ENCODE peak calls at places on chromosomes 13 and 19, in nine cellular contexts. F, A, B, R, I, J, P, N and Q are unnamed samples.

GRCh38 chr13:80955487-80955886 is 614.6 kb upstream of the SPRY2 start:
- DNase-seq in F (no peak), A (no peak), B (no peak), R (no peak), I (no peak), J (no peak), P (peak; percentile 54), N (no peak), Q (no peak)

GRCh38 chr19:14023404-14024235 is 4.3 kb upstream of the RLN3 start:
- DNase-seq in F (peak; percentile 85), A (peak; percentile 68), B (no peak), R (peak; percentile 38), I (no peak), J (peak; percentile 39), P (peak; percentile 73), N (no peak), Q (peak; percentile 46)

GRCh38 chr13:70889163-70889562 is 780.9 kb upstream of the KLHL1 start:
- DNase-seq in F (peak; percentile 94), A (no peak), B (no peak), R (no peak), I (no peak), J (no peak), P (no peak), N (no peak), Q (no peak)

GRCh38 chr13:73338389-73338788 is 279.6 kb downstream of the KLF5 start:
- DNase-seq in F (no peak), A (no peak), B (no peak), R (no peak), I (no peak), J (no peak), P (peak; percentile 86), N (no peak), Q (no peak)

GRCh38 chr19:57171551-57172081 is 4.3 kb upstream of the DUXA start:
- DNase-seq in F (peak; percentile 20), A (peak; percentile 65), B (no peak), R (peak; percentile 35), I (no peak), J (peak; percentile 41), P (peak; percentile 61), N (peak; percentile 35), Q (peak; percentile 37)

GRCh38 chr19:40366697-40367561 is 18.4 kb downstream of the PLD3 start:
- DNase-seq in F (no peak), A (no peak), B (no peak), R (no peak), I (no peak), J (no peak), P (peak; percentile 34), N (no peak), Q (no peak)

GRCh38 chr19:39406656-39407393 is at the start of gene ZFP36:
- DNase-seq in F (peak; percentile 70), A (peak; percentile 78), B (peak; percentile 95), R (peak; percentile 93), I (peak; percentile 83), J (peak; percentile 86), P (peak; percentile 89), N (peak; percentile 87), Q (peak; percentile 93)

GRCh38 chr13:44273991-44274810 is 99.4 kb upstream of the SERP2 start:
- DNase-seq in F (no peak), A (no peak), B (no peak), R (peak; percentile 19), I (no peak), J (peak; percentile 64), P (peak; percentile 65), N (no peak), Q (no peak)

GRCh38 chr13:91017031-91017668 is 330.3 kb upstream of the MIR17HG start:
- DNase-seq in F (no peak), A (peak; percentile 55), B (no peak), R (peak; percentile 41), I (no peak), J (peak; percentile 13), P (peak; percentile 67), N (no peak), Q (no peak)

GRCh38 chr13:20990910-20991525 is 70.4 kb downstream of the LATS2 start:
- DNase-seq in F (no peak), A (no peak), B (no peak), R (no peak), I (no peak), J (no peak), P (no peak), N (no peak), Q (no peak)

GRCh38 chr19:19542507-19542906 is 4.4 kb downstream of the CILP2 start:
- DNase-seq in F (no peak), A (no peak), B (no peak), R (no peak), I (no peak), J (no peak), P (no peak), N (no peak), Q (no peak)

GRCh38 chr13:88068975-88069374 is 397.8 kb downstream of the SLITRK5 start:
- DNase-seq in F (peak; percentile 20), A (peak; percentile 26), B (no peak), R (no peak), I (no peak), J (no peak), P (no peak), N (no peak), Q (no peak)

GRCh38 chr19:19214892-19215291 is 3.1 kb downstream of the NCAN start:
- DNase-seq in F (peak; percentile 30), A (no peak), B (no peak), R (peak; percentile 50), I (no peak), J (peak; percentile 21), P (peak; percentile 40), N (peak; percentile 29), Q (peak; percentile 50)

GRCh38 chr19:45473366-45474190 is 5.8 kb downstream of the FOSB start:
- DNase-seq in F (no peak), A (no peak), B (no peak), R (no peak), I (no peak), J (no peak), P (no peak), N (no peak), Q (no peak)

GRCh38 chr19:11435833-11436313 is 438 bp downstream of the PRKCSH start:
- DNase-seq in F (no peak), A (peak; percentile 43), B (no peak), R (peak; percentile 35), I (no peak), J (peak; percentile 42), P (peak; percentile 55), N (no peak), Q (no peak)

GRCh38 chr19:55486043-55486970 is 1.3 kb downstream of the NAT14 start:
- DNase-seq in F (no peak), A (no peak), B (no peak), R (no peak), I (no peak), J (no peak), P (no peak), N (no peak), Q (no peak)

GRCh38 chr19:52823676-52824075 is 2.2 kb upstream of the ZNF28 start:
- DNase-seq in F (no peak), A (no peak), B (no peak), R (no peak), I (no peak), J (no peak), P (no peak), N (no peak), Q (no peak)

GRCh38 chr19:45809643-45810159 is 5.4 kb downstream of the RSPH6A start:
- DNase-seq in F (no peak), A (peak; percentile 82), B (no peak), R (no peak), I (no peak), J (peak; percentile 68), P (peak; percentile 85), N (no peak), Q (no peak)

GRCh38 chr13:108200781-108201398 is 14.4 kb downstream of the LIG4 start:
- DNase-seq in F (no peak), A (no peak), B (no peak), R (no peak), I (no peak), J (peak; percentile 21), P (peak; percentile 46), N (no peak), Q (no peak)

GRCh38 chr19:10691883-10692282 is 9.4 kb upstream of the QTRT1 start:
- DNase-seq in F (no peak), A (no peak), B (no peak), R (no peak), I (no peak), J (no peak), P (no peak), N (no peak), Q (no peak)

GRCh38 chr19:932647-933552 is 7.1 kb downstream of the ARID3A start:
- DNase-seq in F (no peak), A (no peak), B (no peak), R (peak; percentile 42), I (no peak), J (peak; percentile 98), P (peak; percentile 98), N (no peak), Q (peak; percentile 81)

GRCh38 chr13:19085258-19085657 is 96.4 kb downstream of the TUBA3C start:
- DNase-seq in F (no peak), A (no peak), B (no peak), R (no peak), I (no peak), J (no peak), P (no peak), N (no peak), Q (no peak)

GRCh38 chr19:46674416-46675178 is 13.6 kb upstream of the DACT3 start:
- DNase-seq in F (no peak), A (peak; percentile 31), B (no peak), R (no peak), I (no peak), J (peak; percentile 22), P (peak; percentile 36), N (no peak), Q (no peak)

GRCh38 chr13:62302341-62302740 is 886.7 kb upstream of the PCDH20 start:
- DNase-seq in F (no peak), A (no peak), B (no peak), R (no peak), I (no peak), J (no peak), P (peak; percentile 8), N (no peak), Q (no peak)

GRCh38 chr13:101751488-101751887 is 299.0 kb downstream of the ITGBL1 start:
- DNase-seq in F (no peak), A (peak; percentile 89), B (no peak), R (no peak), I (no peak), J (peak; percentile 92), P (peak; percentile 99), N (no peak), Q (no peak)

GRCh38 chr13:113493315-113493951 is 2.9 kb upstream of the DCUN1D2 start:
- DNase-seq in F (peak; percentile 90), A (peak; percentile 10), B (no peak), R (no peak), I (no peak), J (peak; percentile 91), P (peak; percentile 97), N (no peak), Q (no peak)